ENCODE peak calls at places on chromosome 10, in six cellular contexts. Z is NT2/D1; J is left ventricle myocardium inferior; S is CD8-positive, alpha-beta T cell; K is adrenal gland; M is fibroblast of lung. G is an unnamed sample.
A peak's percentile ranks its signal among the peaks of the same experiment; 100 is the strongest.

GRCh38 chr10:47354162-47354561 is 6.0 kb downstream of the RBP3 start:
- DNase-seq in Z (no peak), J (no peak), S (no peak), K (no peak), M (peak; percentile 4), G (no peak)

GRCh38 chr10:63464402-63465292 is 1.1 kb downstream of the JMJD1C start:
- DNase-seq in Z (no peak), J (no peak), S (no peak), K (no peak), M (no peak), G (no peak)

GRCh38 chr10:76939862-76940495 is 697.6 kb downstream of the KCNMA1 start:
- DNase-seq in Z (no peak), J (no peak), S (no peak), K (no peak), M (no peak), G (no peak)

GRCh38 chr10:108275895-108276685 is 1111.6 kb upstream of the SORCS1 start:
- DNase-seq in Z (no peak), J (no peak), S (no peak), K (no peak), M (peak; percentile 1), G (no peak)

GRCh38 chr10:72274730-72275350 is 1.1 kb downstream of the DDIT4 start:
- DNase-seq in Z (no peak), J (peak; percentile 72), S (peak; percentile 61), K (peak; percentile 77), M (peak; percentile 32), G (peak; percentile 77)

GRCh38 chr10:33808475-33808874 is 474.0 kb upstream of the NRP1 start:
- DNase-seq in Z (no peak), J (no peak), S (no peak), K (no peak), M (peak; percentile 73), G (no peak)

GRCh38 chr10:659710-660141 is 29.7 kb downstream of the DIP2C start:
- DNase-seq in Z (no peak), J (no peak), S (no peak), K (no peak), M (peak; percentile 89), G (no peak)

GRCh38 chr10:29203432-29203831 is 85.4 kb upstream of the LYZL1 start:
- DNase-seq in Z (no peak), J (no peak), S (no peak), K (no peak), M (no peak), G (no peak)

GRCh38 chr10:127149613-127150081 is 46.7 kb downstream of the INSYN2A start:
- DNase-seq in Z (peak; percentile 25), J (no peak), S (no peak), K (no peak), M (no peak), G (no peak)

GRCh38 chr10:767211-767610 is 77.7 kb upstream of the DIP2C start:
- DNase-seq in Z (no peak), J (no peak), S (no peak), K (peak; percentile 41), M (no peak), G (no peak)

GRCh38 chr10:100710151-100710871 is 35.1 kb upstream of the PAX2 start:
- DNase-seq in Z (no peak), J (no peak), S (no peak), K (peak; percentile 25), M (no peak), G (peak; percentile 20)

GRCh38 chr10:122504551-122504950 is 43.2 kb downstream of the HTRA1 start:
- DNase-seq in Z (no peak), J (peak; percentile 92), S (no peak), K (peak; percentile 62), M (peak; percentile 95), G (peak; percentile 95)

GRCh38 chr10:36647540-36647939 is 477.9 kb upstream of the ANKRD30A start:
- DNase-seq in Z (peak; percentile 46), J (no peak), S (no peak), K (no peak), M (no peak), G (no peak)

GRCh38 chr10:24988831-24989769 is 26.9 kb downstream of the ENKUR start:
- DNase-seq in Z (no peak), J (no peak), S (no peak), K (peak; percentile 32), M (no peak), G (no peak)

DNA sequence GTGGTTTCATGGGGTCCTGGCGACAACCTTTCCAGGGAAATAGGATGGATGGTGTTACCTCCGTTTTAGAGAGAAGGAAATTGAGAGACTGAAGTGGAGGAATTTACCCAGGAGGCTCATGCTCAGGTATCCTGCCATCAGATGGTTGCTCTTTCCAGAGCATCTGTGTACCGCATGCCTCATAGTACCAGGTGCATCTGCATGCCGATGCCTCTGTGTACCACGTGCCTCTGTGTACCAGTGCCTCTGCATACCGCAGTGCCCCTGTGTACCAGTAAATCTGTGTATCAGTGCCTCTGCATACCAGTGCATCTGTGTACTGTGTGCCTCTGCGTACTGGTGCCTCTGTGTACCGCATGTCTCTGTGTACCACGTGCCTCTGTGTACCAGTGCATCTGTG is 3.2 kb downstream of the VWA2 start:
- DNase-seq in Z (no peak), J (no peak), S (no peak), K (no peak), M (no peak), G (no peak)
- H3K27me3 ChIP-seq in Z (peaks cover 38% of the 10 kb centered on the region), J (peaks cover 79% of the 10 kb centered on the region), S (peaks cover 4% of the 10 kb centered on the region), K (peaks cover 59% of the 10 kb centered on the region), M (peaks cover 46% of the 10 kb centered on the region), G (peaks cover 41% of the 10 kb centered on the region)

GRCh38 chr10:12434277-12434676 is 84.9 kb downstream of the CAMK1D start:
- DNase-seq in Z (no peak), J (no peak), S (no peak), K (no peak), M (no peak), G (no peak)

GRCh38 chr10:12432402-12433189 is 83.2 kb downstream of the CAMK1D start:
- DNase-seq in Z (no peak), J (no peak), S (no peak), K (no peak), M (no peak), G (no peak)

GRCh38 chr10:12431453-12432101 is 82.2 kb downstream of the CAMK1D start:
- DNase-seq in Z (no peak), J (no peak), S (no peak), K (no peak), M (no peak), G (no peak)

GRCh38 chr10:12438914-12439692 is 89.8 kb downstream of the CAMK1D start:
- DNase-seq in Z (no peak), J (no peak), S (no peak), K (no peak), M (no peak), G (no peak)

GRCh38 chr10:12435348-12435747 is 86.0 kb downstream of the CAMK1D start:
- DNase-seq in Z (no peak), J (no peak), S (no peak), K (no peak), M (no peak), G (no peak)
- H3K4me3 ChIP-seq in Z (no peak overlapping the region), J (no peak overlapping the region), S (no peak overlapping the region), K (no peak overlapping the region), M (no peak overlapping the region), G (no peak overlapping the region)

GRCh38 chr10:13550813-13551212 is 22.0 kb upstream of the BEND7 start:
- DNase-seq in Z (no peak), J (no peak), S (no peak), K (no peak), M (no peak), G (no peak)
- H3K27me3 ChIP-seq in Z (no peaks in the 10 kb centered on the region), J (peaks cover 27% of the 10 kb centered on the region), S (no peaks in the 10 kb centered on the region), K (no peaks in the 10 kb centered on the region), M (no peaks in the 10 kb centered on the region), G (no peaks in the 10 kb centered on the region)

GRCh38 chr10:6786579-6787031 is 206.5 kb upstream of the PRKCQ start:
- DNase-seq in Z (no peak), J (no peak), S (no peak), K (no peak), M (peak; percentile 61), G (peak; percentile 32)
- H3K4me3 ChIP-seq in Z (no peak overlapping the region), J (no peak overlapping the region), S (no peak overlapping the region), K (no peak overlapping the region), M (no peak overlapping the region), G (peak overlapping the region; percentile 17)

GRCh38 chr10:123778719-123779118 is 112.6 kb downstream of the GPR26 start:
- DNase-seq in Z (no peak), J (no peak), S (no peak), K (no peak), M (no peak), G (no peak)
- H3K27me3 ChIP-seq in Z (no peaks in the 10 kb centered on the region), J (peaks cover 67% of the 10 kb centered on the region), S (no peaks in the 10 kb centered on the region), K (no peaks in the 10 kb centered on the region), M (no peaks in the 10 kb centered on the region), G (peaks cover 3% of the 10 kb centered on the region)

G was measured in MG63.